ENCODE peak calls at places on chromosomes 6 and 20, in seven cellular contexts. D, T, X, L, O, W and U are unnamed samples.

GRCh38 chr20:45470262-45470931 is 844 bp downstream of the WFDC2 start:
- DNase-seq in T (no peak), O (no peak), D (peak; percentile 63), X (no peak), L (no peak), W (no peak), U (peak; percentile 7)

GRCh38 chr6:15936503-15936902 is 192.4 kb upstream of the MYLIP start:
- DNase-seq in O (no peak), W (no peak), T (no peak), D (no peak), X (no peak), L (no peak), U (no peak)

GRCh38 chr6:157304840-157305675 is 18.3 kb downstream of the TMEM242 start:
- DNase-seq in W (no peak), T (no peak), L (no peak), D (peak; percentile 54), X (peak; percentile 20), O (no peak), U (no peak)

GRCh38 chr6:3286641-3287171 is 28.0 kb downstream of the PSMG4 start:
- DNase-seq in O (no peak), X (no peak), D (no peak), L (no peak), T (no peak), W (no peak), U (no peak)

GRCh38 chr6:43043310-43043709 is 10.3 kb downstream of the CUL7 start:
- DNase-seq in X (no peak), O (no peak), W (no peak), T (no peak), D (no peak), L (no peak), U (no peak)

GRCh38 chr6:84027340-84028183 is 6.0 kb upstream of the MRAP2 start:
- DNase-seq in D (peak; percentile 95), O (no peak), L (peak; percentile 21), X (peak; percentile 61), T (no peak), W (no peak), U (peak; percentile 12)

GRCh38 chr6:137927777-137928218 is 60.7 kb downstream of the TNFAIP3 start:
- DNase-seq in O (peak; percentile 59), D (peak; percentile 25), W (no peak), T (peak; percentile 65), X (no peak), L (peak; percentile 91), U (no peak)

GRCh38 chr6:96659084-96659845 is 96.3 kb downstream of the FHL5 start:
- DNase-seq in L (no peak), O (no peak), D (no peak), W (no peak), X (no peak), T (no peak), U (no peak)

GRCh38 chr6:34053721-34054120 is 92.2 kb downstream of the GRM4 start:
- DNase-seq in X (no peak), T (no peak), W (no peak), L (no peak), O (no peak), D (no peak), U (no peak)